ENCODE peak calls at places on chromosome 14, in six cellular contexts. One of them, this sample, is unnamed.

GRCh38 chr14:94686511-94687160 is 74.4 kb downstream of the SERPINA3 start:
- DNase-seq in H1: no peak
- DNase-seq in WTC11: no peak
- DNase-seq in HepG2: no peak
- DNase-seq in K562: no peak
- DNase-seq in HCT116: no peak
- DNase-seq in this sample: no peak

GRCh38 chr14:56002876-56003625 is 115.2 kb upstream of the PELI2 start:
- DNase-seq in H1: no peak
- DNase-seq in WTC11: no peak
- DNase-seq in HepG2: no peak
- DNase-seq in K562: no peak
- DNase-seq in HCT116: no peak
- DNase-seq in this sample: no peak

GRCh38 chr14:78967111-78967809 is 797.1 kb downstream of the NRXN3 start:
- DNase-seq in H1: no peak
- DNase-seq in WTC11: no peak
- DNase-seq in HepG2: no peak
- DNase-seq in K562: no peak
- DNase-seq in HCT116: no peak
- DNase-seq in this sample: no peak

GRCh38 chr14:82806426-82806825 is 1272.8 kb upstream of the SEL1L start:
- DNase-seq in H1: peak; percentile 17
- DNase-seq in WTC11: no peak
- DNase-seq in HepG2: no peak
- DNase-seq in K562: no peak
- DNase-seq in HCT116: no peak
- DNase-seq in this sample: no peak

GRCh38 chr14:55684956-55685584 is 105.1 kb downstream of the KTN1 start:
- DNase-seq in H1: no peak
- DNase-seq in WTC11: no peak
- DNase-seq in HepG2: no peak
- DNase-seq in K562: no peak
- DNase-seq in HCT116: no peak
- DNase-seq in this sample: no peak

GRCh38 chr14:71852201-71852600 is 80.0 kb upstream of the RGS6 start:
- DNase-seq in H1: no peak
- DNase-seq in WTC11: no peak
- DNase-seq in HepG2: no peak
- DNase-seq in K562: no peak
- DNase-seq in HCT116: no peak
- DNase-seq in this sample: no peak

GRCh38 chr14:52834440-52834842 is 43.0 kb upstream of the GNPNAT1 start:
- DNase-seq in H1: no peak
- DNase-seq in WTC11: no peak
- DNase-seq in HepG2: no peak
- DNase-seq in K562: no peak
- DNase-seq in HCT116: no peak
- DNase-seq in this sample: no peak

GRCh38 chr14:37329189-37330001 is 131.7 kb downstream of the MIPOL1 start:
- DNase-seq in H1: no peak
- DNase-seq in WTC11: no peak
- DNase-seq in HepG2: peak; percentile 92
- DNase-seq in K562: no peak
- DNase-seq in HCT116: no peak
- DNase-seq in this sample: no peak

GRCh38 chr14:68651652-68652432 is 141.0 kb downstream of the ZFP36L1 start:
- DNase-seq in H1: no peak
- DNase-seq in WTC11: no peak
- DNase-seq in HepG2: no peak
- DNase-seq in K562: peak; percentile 53
- DNase-seq in HCT116: no peak
- DNase-seq in this sample: no peak

GRCh38 chr14:95227279-95227860 is 70.0 kb upstream of the DICER1 start:
- DNase-seq in H1: no peak
- DNase-seq in WTC11: no peak
- DNase-seq in HepG2: no peak
- DNase-seq in K562: no peak
- DNase-seq in HCT116: no peak
- DNase-seq in this sample: peak; percentile 53

GRCh38 chr14:24673534-24674203 is 39.7 kb upstream of the GZMB start:
- DNase-seq in H1: no peak
- DNase-seq in WTC11: no peak
- DNase-seq in HepG2: no peak
- DNase-seq in K562: no peak
- DNase-seq in HCT116: no peak
- DNase-seq in this sample: no peak

GRCh38 chr14:99605299-99605961 is 1.4 kb upstream of the CCDC85C start:
- DNase-seq in H1: no peak
- DNase-seq in WTC11: peak; percentile 39
- DNase-seq in HepG2: peak; percentile 28
- DNase-seq in K562: peak; percentile 82
- DNase-seq in HCT116: peak; percentile 29
- DNase-seq in this sample: peak; percentile 57

GRCh38 chr14:104108570-104109060 is 23.1 kb downstream of the ASPG start:
- DNase-seq in H1: no peak
- DNase-seq in WTC11: peak; percentile 11
- DNase-seq in HepG2: no peak
- DNase-seq in K562: no peak
- DNase-seq in HCT116: no peak
- DNase-seq in this sample: no peak

GRCh38 chr14:25049559-25050493 is at the start of gene STXBP6:
- DNase-seq in H1: no peak
- DNase-seq in WTC11: peak; percentile 74
- DNase-seq in HepG2: peak; percentile 65
- DNase-seq in K562: peak; percentile 17
- DNase-seq in HCT116: no peak
- DNase-seq in this sample: peak; percentile 71

GRCh38 chr14:23544511-23545447 is 6.8 kb downstream of the ZFHX2 start:
- DNase-seq in H1: no peak
- DNase-seq in WTC11: peak; percentile 86
- DNase-seq in HepG2: no peak
- DNase-seq in K562: no peak
- DNase-seq in HCT116: no peak
- DNase-seq in this sample: no peak
- TF ChIP-seq SP1 in H1: peak; percentile 12
- TF ChIP-seq SP1 in WTC11: peak; percentile 50
- TF ChIP-seq SP1 in HepG2: no peak
- TF ChIP-seq SP1 in K562: no peak
- TF ChIP-seq SP1 in HCT116: no peak
- TF ChIP-seq SP1 in this sample: no peak

DNA sequence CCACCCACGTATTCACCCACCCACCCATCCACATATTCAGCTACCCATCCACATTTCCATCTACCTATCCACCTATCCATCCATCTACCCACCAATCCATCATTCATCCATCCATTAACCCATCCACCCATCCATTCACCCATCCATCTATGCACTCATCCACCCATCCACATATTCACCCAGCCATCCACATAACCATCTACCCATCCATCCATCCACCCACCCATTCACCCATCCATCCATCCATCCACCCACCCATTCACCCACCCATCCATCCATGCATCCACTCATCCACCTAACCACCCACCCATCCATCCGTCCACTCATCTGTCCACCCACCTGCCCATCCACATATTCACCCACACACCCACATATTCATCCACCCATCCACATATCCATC is 70.5 kb downstream of the LGMN start:
- DNase-seq in H1: no peak
- DNase-seq in WTC11: no peak
- DNase-seq in HepG2: no peak
- DNase-seq in K562: no peak
- DNase-seq in HCT116: no peak
- DNase-seq in this sample: no peak
- TF ChIP-seq SP1 in H1: no peak
- TF ChIP-seq SP1 in WTC11: no peak
- TF ChIP-seq SP1 in HepG2: no peak
- TF ChIP-seq SP1 in K562: no peak
- TF ChIP-seq SP1 in HCT116: no peak
- TF ChIP-seq SP1 in this sample: no peak

GRCh38 chr14:92475037-92475436 is 38.5 kb upstream of the RIN3 start:
- DNase-seq in H1: no peak
- DNase-seq in WTC11: no peak
- DNase-seq in HepG2: no peak
- DNase-seq in K562: no peak
- DNase-seq in HCT116: no peak
- DNase-seq in this sample: no peak
- TF ChIP-seq SP1 in H1: no peak
- TF ChIP-seq SP1 in WTC11: no peak
- TF ChIP-seq SP1 in HepG2: no peak
- TF ChIP-seq SP1 in K562: no peak
- TF ChIP-seq SP1 in HCT116: no peak
- TF ChIP-seq SP1 in this sample: no peak

GRCh38 chr14:32366995-32367394 is 37.9 kb downstream of the AKAP6 start:
- DNase-seq in H1: no peak
- DNase-seq in WTC11: no peak
- DNase-seq in HepG2: no peak
- DNase-seq in K562: no peak
- DNase-seq in HCT116: no peak
- DNase-seq in this sample: no peak
- TF ChIP-seq SP1 in H1: no peak
- TF ChIP-seq SP1 in WTC11: no peak
- TF ChIP-seq SP1 in HepG2: no peak
- TF ChIP-seq SP1 in K562: no peak
- TF ChIP-seq SP1 in HCT116: no peak
- TF ChIP-seq SP1 in this sample: no peak

DNA sequence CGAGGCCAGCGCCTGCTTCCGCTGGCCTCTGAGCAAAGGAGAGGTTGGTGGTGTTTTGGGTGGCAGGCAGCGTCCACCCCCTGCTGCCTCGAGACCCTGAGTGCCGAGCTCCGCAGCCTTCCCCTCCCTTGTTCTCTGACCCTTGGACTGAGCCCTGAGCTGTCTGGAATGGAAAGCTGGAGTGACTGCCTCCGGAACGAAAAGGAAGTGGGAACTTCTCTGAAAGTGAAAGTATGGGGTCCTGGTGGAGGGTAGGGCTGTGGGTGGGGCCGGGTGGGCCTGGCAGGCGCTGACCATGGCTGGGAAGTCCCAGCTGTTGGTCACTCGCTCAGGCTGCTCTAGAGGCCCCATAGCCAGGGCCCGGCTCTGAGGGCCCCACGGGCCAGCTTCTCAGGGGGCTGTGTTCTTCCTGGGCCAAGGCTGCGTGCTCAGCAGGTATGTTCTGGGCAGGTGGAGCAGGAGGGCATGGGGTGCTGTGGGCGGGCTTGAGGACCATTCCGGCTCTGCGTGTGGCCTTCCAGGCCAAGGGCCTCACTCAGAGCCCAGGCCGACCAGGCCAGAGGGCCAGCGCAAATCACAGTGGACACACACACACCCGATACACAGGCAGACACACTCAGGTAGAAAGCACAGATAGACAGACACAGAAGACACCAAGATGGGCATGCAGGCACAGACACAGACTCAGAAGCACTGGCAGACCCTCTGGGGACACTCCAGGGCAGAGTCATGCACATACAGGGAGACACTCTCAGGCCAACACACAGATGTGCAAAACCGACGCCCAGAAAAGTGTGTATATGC is at the start of gene EXOC3L4:
- DNase-seq in H1: no peak
- DNase-seq in WTC11: no peak
- DNase-seq in HepG2: peak; percentile 76
- DNase-seq in K562: no peak
- DNase-seq in HCT116: no peak
- DNase-seq in this sample: no peak
- TF ChIP-seq SP1 in H1: no peak
- TF ChIP-seq SP1 in WTC11: no peak
- TF ChIP-seq SP1 in HepG2: no peak
- TF ChIP-seq SP1 in K562: no peak
- TF ChIP-seq SP1 in HCT116: no peak
- TF ChIP-seq SP1 in this sample: no peak

GRCh38 chr14:89458713-89459112 is 41.7 kb upstream of the FOXN3 start:
- DNase-seq in H1: no peak
- DNase-seq in WTC11: no peak
- DNase-seq in HepG2: peak; percentile 92
- DNase-seq in K562: no peak
- DNase-seq in HCT116: no peak
- DNase-seq in this sample: no peak

GRCh38 chr14:89454971-89455370 is 37.9 kb upstream of the FOXN3 start:
- DNase-seq in H1: no peak
- DNase-seq in WTC11: no peak
- DNase-seq in HepG2: no peak
- DNase-seq in K562: no peak
- DNase-seq in HCT116: no peak
- DNase-seq in this sample: no peak

GRCh38 chr14:89455412-89455811 is 38.4 kb upstream of the FOXN3 start:
- DNase-seq in H1: no peak
- DNase-seq in WTC11: no peak
- DNase-seq in HepG2: no peak
- DNase-seq in K562: peak; percentile 55
- DNase-seq in HCT116: no peak
- DNase-seq in this sample: no peak

GRCh38 chr14:89452281-89452680 is 35.2 kb upstream of the FOXN3 start:
- DNase-seq in H1: no peak
- DNase-seq in WTC11: no peak
- DNase-seq in HepG2: no peak
- DNase-seq in K562: no peak
- DNase-seq in HCT116: no peak
- DNase-seq in this sample: no peak

GRCh38 chr14:89457007-89457406 is 40.0 kb upstream of the FOXN3 start:
- DNase-seq in H1: no peak
- DNase-seq in WTC11: no peak
- DNase-seq in HepG2: peak; percentile 53
- DNase-seq in K562: no peak
- DNase-seq in HCT116: no peak
- DNase-seq in this sample: no peak
- TF ChIP-seq SP1 in H1: no peak
- TF ChIP-seq SP1 in WTC11: no peak
- TF ChIP-seq SP1 in HepG2: no peak
- TF ChIP-seq SP1 in K562: no peak
- TF ChIP-seq SP1 in HCT116: no peak
- TF ChIP-seq SP1 in this sample: no peak

DNA sequence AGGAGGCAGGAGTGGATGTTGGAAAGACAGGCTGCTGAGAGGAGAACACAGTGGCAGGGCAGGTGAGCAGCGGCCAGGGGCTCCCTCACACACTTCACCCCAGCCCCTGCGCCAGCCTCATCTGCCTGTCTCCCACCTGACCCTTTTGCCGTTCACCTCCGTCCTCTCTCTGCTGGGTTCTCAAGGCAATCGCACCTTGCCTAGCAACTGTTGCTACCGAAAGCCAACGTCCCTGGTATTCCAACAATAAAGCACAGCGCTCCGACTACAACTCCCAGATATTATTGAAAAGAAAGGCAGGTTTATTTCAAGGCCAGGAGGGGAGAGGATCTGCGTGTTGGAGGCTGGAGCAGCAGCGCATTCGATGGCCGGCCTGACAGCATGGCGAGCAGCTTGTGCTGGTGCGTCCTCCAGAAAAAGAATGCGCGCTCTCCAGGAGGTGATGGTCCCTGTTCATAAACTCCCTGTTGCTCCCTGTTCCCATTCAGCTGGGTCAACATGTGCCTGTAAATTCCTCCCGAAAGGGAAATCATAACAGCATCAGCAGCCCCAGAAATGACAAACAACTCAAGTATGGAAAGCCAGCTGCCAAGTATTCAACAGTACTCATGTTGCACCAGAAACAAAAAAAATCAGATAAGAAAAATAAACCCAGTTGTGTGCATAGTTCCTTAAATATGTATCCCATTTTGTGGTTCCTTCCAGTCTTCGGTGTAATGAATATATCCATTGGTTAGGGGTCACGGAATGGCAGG is 153.0 kb upstream of the DIO3 start:
- DNase-seq in H1: no peak
- DNase-seq in WTC11: no peak
- DNase-seq in HepG2: no peak
- DNase-seq in K562: no peak
- DNase-seq in HCT116: no peak
- DNase-seq in this sample: no peak
- TF ChIP-seq SP1 in H1: no peak
- TF ChIP-seq SP1 in WTC11: no peak
- TF ChIP-seq SP1 in HepG2: no peak
- TF ChIP-seq SP1 in K562: no peak
- TF ChIP-seq SP1 in HCT116: no peak
- TF ChIP-seq SP1 in this sample: no peak

This sample was measured in HEK293T.